ENCODE peak calls at places on chromosome 16, in eight cellular contexts. T, F, B, I, C, P, X and K are unnamed samples.

GRCh38 chr16:72876221-72876620 is 171.7 kb downstream of the ZFHX3 start:
- DNase-seq in T (no peak), F (no peak), B (peak), I (no peak), C (no peak), P (peak), X (no peak), K (no peak)

GRCh38 chr16:29994613-29995329 is 646 bp downstream of the HIRIP3 start:
- DNase-seq in T (no peak), F (peak), B (no peak), I (no peak), C (peak), P (peak), X (no peak), K (no peak)

GRCh38 chr16:70635356-70636016 is 10.9 kb upstream of the IL34 start:
- DNase-seq in T (no peak), F (no peak), B (no peak), I (no peak), C (no peak), P (peak), X (no peak), K (no peak)

GRCh38 chr16:9330036-9330545 is 238.6 kb downstream of the HAPSTR1 start:
- DNase-seq in T (no peak), F (no peak), B (no peak), I (no peak), C (no peak), P (no peak), X (no peak), K (no peak)

GRCh38 chr16:21638573-21638975 is 13.8 kb downstream of the IGSF6 start:
- DNase-seq in T (no peak), F (no peak), B (no peak), I (no peak), C (no peak), P (no peak), X (peak), K (no peak)

GRCh38 chr16:28291651-28292626 is at the start of gene SBK1:
- DNase-seq in T (peak), F (peak), B (peak), I (no peak), C (peak), P (peak), X (peak), K (peak)

GRCh38 chr16:49462356-49462988 is 88.9 kb downstream of the C16orf78 start:
- DNase-seq in T (no peak), F (no peak), B (no peak), I (no peak), C (no peak), P (no peak), X (no peak), K (no peak)

GRCh38 chr16:49491736-49492089 is 118.1 kb downstream of the C16orf78 start:
- DNase-seq in T (peak), F (no peak), B (no peak), I (peak), C (no peak), P (peak), X (no peak), K (no peak)

GRCh38 chr16:77739493-77739892 is 17.2 kb downstream of the NUDT7 start:
- DNase-seq in T (no peak), F (no peak), B (no peak), I (no peak), C (no peak), P (no peak), X (no peak), K (no peak)

GRCh38 chr16:69762843-69763556 is 868 bp downstream of the WWP2 start:
- DNase-seq in T (no peak), F (no peak), B (no peak), I (no peak), C (peak), P (peak), X (peak), K (no peak)

GRCh38 chr16:278863-279366 is 1.5 kb upstream of the ARHGDIG start:
- DNase-seq in T (no peak), F (no peak), B (peak), I (no peak), C (peak), P (peak), X (peak), K (peak)

GRCh38 chr16:3623642-3624041 is 12.2 kb upstream of the SLX4 start:
- DNase-seq in T (no peak), F (no peak), B (no peak), I (no peak), C (no peak), P (no peak), X (no peak), K (no peak)

GRCh38 chr16:3625911-3626732 is 14.7 kb upstream of the SLX4 start:
- DNase-seq in T (no peak), F (no peak), B (no peak), I (no peak), C (no peak), P (peak), X (no peak), K (peak)

GRCh38 chr16:3625331-3625730 is 13.9 kb upstream of the SLX4 start:
- DNase-seq in T (no peak), F (no peak), B (no peak), I (no peak), C (no peak), P (no peak), X (no peak), K (no peak)
- H3K9ac ChIP-seq in T (no peak), F (no peak), B (no peak), I (no peak), C (no peak), P (no peak), X (no peak), K (no peak)

GRCh38 chr16:88977845-88978607 is 1.0 kb upstream of the CBFA2T3 start:
- DNase-seq in T (no peak), F (no peak), B (no peak), I (no peak), C (no peak), P (no peak), X (no peak), K (no peak)
- H3K27ac ChIP-seq in T (no peak), F (no peak), B (peak), I (no peak), C (peak), P (no peak), X (no peak), K (no peak)

DNA sequence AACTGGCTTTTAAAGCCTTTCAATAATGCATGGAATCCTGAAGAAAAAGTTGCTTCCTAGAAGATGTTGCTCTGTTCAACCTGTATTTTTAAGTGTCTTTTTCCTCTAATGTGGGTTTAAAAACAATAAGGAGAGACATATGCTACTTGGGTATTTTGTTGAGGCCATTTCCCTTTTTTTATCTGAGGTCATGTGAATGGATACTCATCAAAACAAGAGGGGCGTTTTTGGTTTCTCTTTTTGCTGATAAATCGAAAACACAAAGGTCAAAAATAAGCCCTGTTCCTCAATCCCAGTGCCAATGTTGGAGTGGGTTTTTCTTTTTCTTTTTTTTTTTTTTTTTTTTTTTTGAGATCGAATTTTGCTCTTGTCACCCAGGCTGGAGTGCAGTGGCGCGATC is 468.0 kb upstream of the RBFOX1 start:
- DNase-seq in T (no peak), F (no peak), B (no peak), I (no peak), C (no peak), P (no peak), X (no peak), K (no peak)
- TF ChIP-seq POLR2AphosphoS5 in T (no peak), F (no peak), B (no peak), I (no peak), C (no peak), P (no peak), X (no peak), K (no peak)

DNA sequence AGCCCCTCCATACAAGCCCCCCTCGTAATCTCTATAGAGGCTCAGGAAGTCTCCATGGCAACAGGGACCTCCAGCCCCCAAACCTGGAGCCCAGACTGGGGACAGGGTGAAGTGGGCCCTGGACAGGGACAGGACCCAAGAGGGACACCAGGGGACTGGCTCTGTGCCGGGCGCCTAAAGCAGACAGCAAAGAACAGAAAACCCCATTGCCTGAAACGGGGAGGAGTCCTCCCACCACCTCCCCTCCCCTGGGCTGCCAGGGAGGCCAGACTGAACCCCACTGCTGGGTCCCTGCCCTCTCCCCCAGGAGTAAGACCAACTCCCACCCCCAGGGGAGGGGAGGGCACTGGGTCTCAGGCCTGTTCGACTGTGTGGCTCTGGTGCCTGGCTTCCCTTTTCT is 40.7 kb downstream of the CPNE2 start:
- DNase-seq in T (no peak), F (no peak), B (no peak), I (no peak), C (no peak), P (no peak), X (no peak), K (no peak)
- H3K9ac ChIP-seq in T (no peak), F (no peak), B (no peak), I (no peak), C (peak), P (no peak), X (no peak), K (no peak)

GRCh38 chr16:54284319-54284930 is 2.2 kb downstream of the IRX3 start:
- DNase-seq in T (no peak), F (peak), B (no peak), I (no peak), C (no peak), P (no peak), X (no peak), K (no peak)

GRCh38 chr16:54284931-54285413 is 1.6 kb downstream of the IRX3 start:
- DNase-seq in T (no peak), F (peak), B (no peak), I (no peak), C (no peak), P (no peak), X (no peak), K (no peak)

GRCh38 chr16:54282202-54282922 is 4.2 kb downstream of the IRX3 start:
- DNase-seq in T (peak), F (peak), B (no peak), I (no peak), C (peak), P (no peak), X (no peak), K (no peak)

GRCh38 chr16:54282923-54283734 is 3.5 kb downstream of the IRX3 start:
- DNase-seq in T (no peak), F (no peak), B (no peak), I (no peak), C (no peak), P (no peak), X (no peak), K (no peak)

GRCh38 chr16:54283735-54284318 is 2.8 kb downstream of the IRX3 start:
- DNase-seq in T (no peak), F (no peak), B (no peak), I (no peak), C (no peak), P (no peak), X (no peak), K (no peak)
- H3K27ac ChIP-seq in T (no peak), F (no peak), B (no peak), I (no peak), C (no peak), P (no peak), X (peak), K (no peak)